ENCODE peak calls at places on chromosomes 13 and 19, in six cellular contexts. R is T-helper 17 cell, Z is M059J, E is SHP77, Y is sciatic nerve, H is ELR. Q is an unnamed sample.

GRCh38 chr13:42735011-42735410 is 46.4 kb upstream of the FAM216B start:
- DNase-seq in R (no peak), Z (no peak), E (no peak), Y (no peak), H (no peak), Q (no peak)

GRCh38 chr13:26528527-26528926 is 29.0 kb upstream of the WASF3 start:
- DNase-seq in R (no peak), Z (no peak), E (no peak), Y (no peak), H (no peak), Q (no peak)

GRCh38 chr19:19464339-19465098 is 50.8 kb downstream of the TSSK6 start:
- DNase-seq in R (no peak), Z (no peak), E (no peak), Y (no peak), H (no peak), Q (no peak)

GRCh38 chr19:38245826-38246498 is 10.2 kb downstream of the PPP1R14A start:
- DNase-seq in R (no peak), Z (no peak), E (no peak), Y (no peak), H (no peak), Q (no peak)

GRCh38 chr19:28535352-28535775 is 677.6 kb downstream of the UQCRFS1 start:
- DNase-seq in R (no peak), Z (no peak), E (no peak), Y (no peak), H (no peak), Q (peak)

GRCh38 chr19:17775245-17775927 is 19.6 kb upstream of the B3GNT3 start:
- DNase-seq in R (no peak), Z (no peak), E (no peak), Y (no peak), H (peak), Q (peak)

GRCh38 chr13:107866007-107866665 is 349.2 kb downstream of the LIG4 start:
- DNase-seq in R (no peak), Z (peak), E (peak), Y (no peak), H (no peak), Q (no peak)

GRCh38 chr19:54523403-54523802 is 20.8 kb downstream of the LAIR2 start:
- DNase-seq in R (no peak), Z (peak), E (peak), Y (no peak), H (peak), Q (no peak)

GRCh38 chr19:56162258-56162657 is 13.6 kb upstream of the GALP start:
- DNase-seq in R (no peak), Z (peak), E (no peak), Y (no peak), H (peak), Q (no peak)

GRCh38 chr19:44808463-44809371 is at the start of gene BCAM:
- DNase-seq in R (no peak), Z (peak), E (peak), Y (peak), H (peak), Q (no peak)

GRCh38 chr13:48043789-48044503 is 6.4 kb downstream of the NUDT15 start:
- DNase-seq in R (no peak), Z (peak), E (no peak), Y (no peak), H (peak), Q (no peak)

GRCh38 chr13:66530158-66530557 is 700.0 kb downstream of the PCDH9 start:
- DNase-seq in R (no peak), Z (no peak), E (no peak), Y (no peak), H (no peak), Q (no peak)

GRCh38 chr13:39051157-39051556 is 12.9 kb downstream of the NHLRC3 start:
- DNase-seq in R (no peak), Z (peak), E (peak), Y (no peak), H (peak), Q (peak)

GRCh38 chr19:54461201-54462071 is 2.1 kb downstream of the LENG9 start:
- DNase-seq in R (no peak), Z (no peak), E (no peak), Y (no peak), H (no peak), Q (no peak)

GRCh38 chr19:14337510-14337909 is 43.7 kb upstream of the ADGRE5 start:
- DNase-seq in R (peak), Z (peak), E (no peak), Y (no peak), H (peak), Q (peak)